ENCODE peak calls at places on chromosomes 3 and 15, in ten cellular contexts. D is A549, Y is WTC11, B is K562, H is endothelial cell of umbilical vein, U is HCT116, K is SK-N-SH, L is HepG2, X is H1, O is GM12878. T is an unnamed sample.

GRCh38 chr3:134769469-134769868 is 25.6 kb upstream of the EPHB1 start:
- DNase-seq in K (no peak), U (no peak), X (no peak), Y (no peak), B (no peak), H (no peak), O (no peak), D (no peak), L (no peak), T (no peak)

GRCh38 chr3:25849641-25850040 is 59.8 kb downstream of the OXSM start:
- DNase-seq in K (no peak), L (no peak), Y (no peak), U (no peak), B (no peak), O (no peak), H (no peak), D (no peak), X (no peak), T (no peak)

GRCh38 chr3:188052229-188052965 is 101.6 kb upstream of the LPP start:
- DNase-seq in O (no peak), X (peak; percentile 65), L (peak; percentile 90), B (no peak), K (no peak), D (no peak), Y (peak; percentile 63), U (no peak), H (peak; percentile 36), T (peak; percentile 19)

GRCh38 chr3:24316887-24317383 is 177.7 kb downstream of the THRB start:
- DNase-seq in X (no peak), U (no peak), D (no peak), B (no peak), O (no peak), Y (no peak), K (no peak), H (no peak), L (peak; percentile 82), T (no peak)

GRCh38 chr3:22988566-22988965 is 214.6 kb upstream of the UBE2E2 start:
- DNase-seq in U (no peak), Y (no peak), B (no peak), O (no peak), D (peak; percentile 7), H (no peak), L (no peak), X (no peak), K (no peak), T (no peak)

GRCh38 chr3:53195602-53196574 is 34.9 kb downstream of the PRKCD start:
- DNase-seq in B (peak; percentile 75), L (no peak), D (peak; percentile 54), U (peak; percentile 12), H (peak; percentile 28), X (peak; percentile 92), Y (peak; percentile 80), O (no peak), K (peak; percentile 94), T (peak; percentile 76)

GRCh38 chr3:194824676-194825075 is 139.0 kb downstream of the FAM43A start:
- DNase-seq in B (no peak), U (no peak), K (no peak), X (no peak), Y (no peak), L (no peak), O (no peak), H (no peak), D (no peak), T (no peak)

GRCh38 chr3:152688313-152688712 is 146.6 kb upstream of the P2RY1 start:
- DNase-seq in H (no peak), Y (no peak), K (no peak), D (peak; percentile 2), O (no peak), L (no peak), U (no peak), B (no peak), X (no peak), T (no peak)

GRCh38 chr3:118813472-118813871 is 221.2 kb downstream of the IGSF11 start:
- DNase-seq in K (no peak), B (no peak), Y (no peak), H (no peak), L (no peak), X (no peak), O (peak; percentile 59), U (no peak), D (no peak), T (no peak)

GRCh38 chr3:118823626-118824025 is 211.0 kb downstream of the IGSF11 start:
- DNase-seq in B (no peak), D (no peak), L (no peak), X (no peak), U (no peak), H (no peak), Y (no peak), K (no peak), O (no peak), T (no peak)

GRCh38 chr3:118817748-118818165 is 216.9 kb downstream of the IGSF11 start:
- DNase-seq in L (peak; percentile 48), H (peak; percentile 40), Y (peak; percentile 54), K (peak; percentile 59), B (peak; percentile 19), U (peak; percentile 56), O (no peak), D (peak; percentile 70), X (no peak), T (peak; percentile 63)

GRCh38 chr3:118818386-118818785 is 216.3 kb downstream of the IGSF11 start:
- DNase-seq in O (no peak), X (no peak), D (peak; percentile 41), K (no peak), B (no peak), L (peak; percentile 5), H (no peak), U (no peak), Y (no peak), T (no peak)
- TF ChIP-seq MAX in O (no peak), X (no peak), D (no peak), K (no peak), B (no peak), L (no peak), H (no peak), U (no peak), Y (no peak), T (no peak)

GRCh38 chr3:11810276-11810675 is 36.4 kb downstream of the TAMM41 start:
- DNase-seq in D (no peak), X (no peak), L (no peak), U (no peak), K (no peak), Y (no peak), O (no peak), B (no peak), H (no peak), T (no peak)

GRCh38 chr3:11803977-11804903 is 42.4 kb downstream of the TAMM41 start:
- DNase-seq in H (peak; percentile 53), L (peak; percentile 51), D (peak; percentile 65), Y (peak; percentile 28), B (peak; percentile 61), O (no peak), X (no peak), U (peak; percentile 35), K (peak; percentile 57), T (peak; percentile 63)

GRCh38 chr3:11808231-11808630 is 38.5 kb downstream of the TAMM41 start:
- DNase-seq in L (no peak), D (no peak), O (no peak), Y (no peak), B (no peak), K (no peak), H (no peak), U (no peak), X (no peak), T (no peak)

GRCh38 chr3:11805716-11806115 is 41.0 kb downstream of the TAMM41 start:
- DNase-seq in U (no peak), D (no peak), X (no peak), O (no peak), B (no peak), K (no peak), L (no peak), H (no peak), Y (no peak), T (no peak)

GRCh38 chr3:11807651-11808050 is 39.0 kb downstream of the TAMM41 start:
- DNase-seq in X (no peak), O (no peak), Y (no peak), U (no peak), B (no peak), D (no peak), K (no peak), H (no peak), L (no peak), T (no peak)
- TF ChIP-seq CTCF in X (no peak), O (no peak), Y (no peak), U (no peak), B (no peak), D (no peak), K (no peak), H (no peak), L (no peak), T (no peak)

GRCh38 chr3:50164056-50164455 is 8.9 kb downstream of the SEMA3F start:
- DNase-seq in U (no peak), K (no peak), H (peak; percentile 75), D (peak; percentile 69), O (no peak), L (no peak), B (no peak), X (no peak), Y (no peak), T (no peak)
- TF ChIP-seq MAX in U (no peak), K (peak; percentile 92), H (no peak), D (no peak), O (no peak), L (no peak), B (no peak), X (no peak), Y (no peak), T (no peak)

GRCh38 chr15:38563723-38564519 is 693 bp downstream of the RASGRP1 start:
- DNase-seq in O (no peak), L (no peak), D (peak; percentile 50), Y (peak; percentile 74), K (peak; percentile 85), U (peak; percentile 8), X (peak; percentile 90), H (peak; percentile 48), B (peak; percentile 72), T (peak; percentile 47)

GRCh38 chr15:38565287-38565670 is 665 bp upstream of the RASGRP1 start:
- DNase-seq in H (no peak), X (no peak), U (no peak), B (no peak), Y (no peak), K (no peak), O (no peak), D (no peak), L (no peak), T (no peak)

GRCh38 chr15:38562278-38562677 is 2.3 kb downstream of the RASGRP1 start:
- DNase-seq in O (no peak), X (no peak), K (no peak), H (no peak), D (no peak), Y (peak; percentile 14), B (no peak), U (no peak), L (no peak), T (no peak)

GRCh38 chr15:38560456-38560926 is 4.1 kb downstream of the RASGRP1 start:
- DNase-seq in Y (no peak), D (no peak), L (no peak), U (no peak), K (no peak), H (no peak), O (no peak), B (no peak), X (no peak), T (no peak)

DNA sequence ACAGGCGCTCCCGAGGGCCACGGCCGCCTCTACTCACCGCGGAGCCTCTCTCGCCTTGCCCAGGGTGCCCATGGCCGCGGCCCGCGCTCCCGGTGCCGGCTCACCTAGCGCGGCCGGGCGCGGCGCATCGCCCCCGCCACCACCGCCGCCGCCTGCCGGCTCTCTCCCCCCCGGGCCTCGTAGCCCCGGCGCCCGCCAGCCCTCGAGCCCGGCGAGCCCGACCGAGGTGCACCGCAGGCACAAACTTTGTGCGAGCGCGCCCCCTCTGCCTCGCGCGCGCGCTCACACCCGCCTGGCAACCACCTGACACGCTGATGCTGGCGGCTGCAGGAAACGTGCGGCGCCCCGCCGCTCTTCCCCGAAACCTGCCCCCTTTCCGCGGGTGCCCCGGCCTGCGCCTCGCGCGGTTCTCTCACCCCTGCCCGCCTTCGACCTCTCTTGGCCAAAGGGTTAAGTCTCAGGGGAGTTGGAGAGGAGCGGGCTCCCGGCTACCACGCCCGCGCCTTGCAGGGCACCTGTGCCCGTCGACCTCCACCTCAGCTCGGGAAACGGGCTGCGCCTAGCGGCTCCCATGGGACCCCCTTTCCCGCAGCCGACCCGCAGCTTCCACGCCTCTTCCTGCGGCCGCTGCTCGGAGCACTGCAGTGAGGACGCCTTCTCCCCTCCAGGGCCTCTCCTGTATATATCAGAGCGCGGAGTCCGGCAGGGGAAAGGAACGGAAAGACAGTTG is at the start of gene RASGRP1:
- DNase-seq in L (peak; percentile 12), O (no peak), D (peak; percentile 46), U (no peak), K (peak; percentile 86), Y (peak; percentile 80), H (peak; percentile 59), X (peak; percentile 80), B (peak; percentile 58), T (peak; percentile 42)
- TF ChIP-seq CTCF in L (peak; percentile 52), O (peak; percentile 29), D (no peak), U (no peak), K (no peak), Y (no peak), H (peak; percentile 47), X (peak; percentile 41), B (peak; percentile 53), T (no peak)

T was measured in NB4.